ENCODE peak calls at places on chromosomes 6 and 20, in ten cellular contexts. H is neural progenitor cell; S is mammary epithelial cell; B is effector memory CD4-positive, alpha-beta T cell; O is Panc1; Y is spleen; L is tibial artery; D is left ventricle myocardium inferior; V is stomach; X is cardiac muscle cell. I is an unnamed sample.

GRCh38 chr6:35730745-35731413 is 6.0 kb upstream of the ARMC12 start:
- DNase-seq in V (no peak), B (no peak), H (no peak), D (no peak), Y (no peak), S (no peak), O (no peak), X (no peak), L (no peak), I (no peak)

GRCh38 chr6:138465007-138465645 is 34.2 kb downstream of the NHSL1 start:
- DNase-seq in B (no peak), S (peak; percentile 100), V (no peak), O (peak; percentile 84), H (no peak), D (no peak), X (no peak), Y (no peak), L (no peak), I (no peak)

GRCh38 chr6:141488466-141488865 is 644.3 kb upstream of the GJE1 start:
- DNase-seq in D (no peak), L (no peak), O (no peak), X (no peak), B (no peak), V (no peak), Y (no peak), H (no peak), S (no peak), I (no peak)

GRCh38 chr6:40358473-40359460 is 228.4 kb downstream of the LRFN2 start:
- DNase-seq in L (no peak), O (no peak), V (no peak), Y (no peak), H (no peak), D (no peak), X (no peak), S (no peak), B (no peak), I (no peak)

GRCh38 chr20:48723308-48724264 is 104.2 kb downstream of the PREX1 start:
- DNase-seq in L (peak; percentile 85), H (no peak), O (no peak), D (no peak), S (no peak), V (peak; percentile 83), B (no peak), X (no peak), Y (peak; percentile 82), I (peak; percentile 25)

GRCh38 chr6:16236648-16237199 is 1.7 kb upstream of the GMPR start:
- DNase-seq in V (peak; percentile 68), X (no peak), Y (peak; percentile 21), O (no peak), S (peak; percentile 37), H (no peak), D (no peak), L (peak; percentile 58), B (no peak), I (peak; percentile 78)

GRCh38 chr6:56021943-56022342 is 146.6 kb upstream of the BMP5 start:
- DNase-seq in H (peak; percentile 53), X (no peak), Y (no peak), O (no peak), V (no peak), S (no peak), D (no peak), B (no peak), L (no peak), I (no peak)

GRCh38 chr20:12698817-12699216 is 310.0 kb upstream of the SPTLC3 start:
- DNase-seq in S (no peak), L (no peak), V (no peak), D (no peak), O (no peak), H (no peak), Y (no peak), X (no peak), B (no peak), I (no peak)

GRCh38 chr6:144150673-144151009 is 324 bp downstream of the STX11 start:
- DNase-seq in L (no peak), V (no peak), Y (peak; percentile 85), X (peak; percentile 58), O (no peak), D (no peak), H (peak; percentile 68), S (peak; percentile 14), B (peak; percentile 5), I (peak; percentile 56)

GRCh38 chr20:34595377-34596184 is 37.1 kb downstream of the MAP1LC3A start:
- DNase-seq in Y (no peak), V (no peak), X (no peak), B (no peak), H (no peak), S (no peak), L (no peak), O (no peak), D (no peak), I (peak; percentile 65)

GRCh38 chr6:40543776-40544175 is 43.4 kb downstream of the LRFN2 start:
- DNase-seq in D (no peak), B (no peak), L (no peak), V (no peak), H (no peak), O (no peak), S (no peak), X (no peak), Y (peak; percentile 76), I (no peak)

GRCh38 chr6:134491473-134491872 is 173.6 kb upstream of the SGK1 start:
- DNase-seq in B (no peak), X (no peak), D (no peak), Y (no peak), V (no peak), O (no peak), H (no peak), L (no peak), S (peak; percentile 69), I (no peak)

GRCh38 chr6:122709922-122710512 is 69.5 kb upstream of the FABP7 start:
- DNase-seq in B (no peak), V (no peak), L (no peak), D (no peak), X (no peak), Y (no peak), H (no peak), O (no peak), S (no peak), I (no peak)

GRCh38 chr6:112984899-112985298 is 637.8 kb downstream of the RFPL4B start:
- DNase-seq in D (no peak), L (no peak), X (no peak), V (no peak), S (no peak), Y (no peak), O (no peak), H (no peak), B (no peak), I (no peak)

GRCh38 chr6:3326981-3327380 is 68.2 kb downstream of the PSMG4 start:
- DNase-seq in B (no peak), O (no peak), X (no peak), H (no peak), Y (peak; percentile 58), V (peak; percentile 20), D (no peak), S (no peak), L (no peak), I (no peak)

GRCh38 chr20:56143759-56144158 is 104.8 kb upstream of the MC3R start:
- DNase-seq in D (no peak), Y (no peak), H (no peak), B (no peak), L (no peak), V (no peak), O (no peak), S (no peak), X (no peak), I (no peak)
- H3K9me3 ChIP-seq in D (peaks cover 32% of the 10 kb centered on the region), Y (peaks cover 29% of the 10 kb centered on the region), H (peaks cover 12% of the 10 kb centered on the region), B (no peaks in the 10 kb centered on the region), L (no peaks in the 10 kb centered on the region), V (peaks cover 19% of the 10 kb centered on the region), O (no peaks in the 10 kb centered on the region), S (no peaks in the 10 kb centered on the region), X (peaks cover 2% of the 10 kb centered on the region), I (no peaks in the 10 kb centered on the region)

GRCh38 chr6:5084192-5084786 is 852 bp upstream of the PPP1R3G start:
- DNase-seq in H (peak; percentile 56), S (no peak), X (peak; percentile 35), L (peak; percentile 43), Y (peak; percentile 82), V (no peak), O (no peak), B (no peak), D (peak; percentile 75), I (peak; percentile 15)
- H3K4me3 ChIP-seq in H (peak overlapping the region; percentile 57), S (peak overlapping the region; percentile 41), X (peak overlapping the region; percentile 41), L (peak overlapping the region; percentile 65), Y (peak overlapping the region; percentile 82), V (peak overlapping the region; percentile 84), O (peak overlapping the region; percentile 48), B (no peak overlapping the region), D (peak overlapping the region; percentile 75), I (peak overlapping the region; percentile 64)

DNA sequence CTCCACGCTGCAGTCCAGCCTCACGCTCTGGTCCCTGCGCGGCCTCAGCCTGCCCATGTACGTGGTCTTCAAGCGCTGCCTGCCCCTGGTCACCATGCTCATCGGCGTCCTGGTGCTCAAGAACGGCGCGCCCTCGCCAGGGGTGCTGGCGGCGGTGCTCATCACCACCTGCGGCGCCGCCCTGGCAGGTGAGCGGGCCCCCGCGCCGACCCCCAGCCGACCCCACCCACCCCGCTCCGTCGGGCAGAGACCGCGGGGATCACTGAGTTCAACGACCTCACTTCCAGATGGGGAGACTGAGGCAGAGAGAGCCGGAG is 537 bp downstream of the SLC35D3 start:
- DNase-seq in S (peak; percentile 26), D (no peak), Y (no peak), X (no peak), O (no peak), H (no peak), V (no peak), L (no peak), B (no peak), I (no peak)
- H3K27me3 ChIP-seq in S (peaks cover 33% of the 10 kb centered on the region), D (peaks cover 69% of the 10 kb centered on the region), Y (peaks cover 61% of the 10 kb centered on the region), X (peaks cover 81% of the 10 kb centered on the region), O (peaks cover 3% of the 10 kb centered on the region), H (peaks cover 79% of the 10 kb centered on the region), V (peaks cover 68% of the 10 kb centered on the region), L (peaks cover 54% of the 10 kb centered on the region), B (peaks cover 39% of the 10 kb centered on the region), I (peaks cover 11% of the 10 kb centered on the region)

GRCh38 chr6:169862464-169863148 is 111.2 kb downstream of the ERMARD start:
- DNase-seq in V (peak; percentile 22), S (peak; percentile 29), H (no peak), D (no peak), L (peak; percentile 5), X (no peak), Y (peak; percentile 29), B (no peak), O (no peak), I (no peak)

GRCh38 chr6:169863149-169863525 is 111.7 kb downstream of the ERMARD start:
- DNase-seq in Y (peak; percentile 52), V (peak; percentile 21), H (no peak), D (no peak), S (no peak), O (no peak), L (peak; percentile 12), B (no peak), X (no peak), I (no peak)

GRCh38 chr6:169859401-169859977 is 108.1 kb downstream of the ERMARD start:
- DNase-seq in Y (peak; percentile 53), H (no peak), D (no peak), V (no peak), L (peak; percentile 12), B (no peak), S (no peak), X (no peak), O (no peak), I (no peak)

GRCh38 chr6:169859978-169860703 is 108.7 kb downstream of the ERMARD start:
- DNase-seq in O (no peak), Y (peak; percentile 54), S (no peak), D (no peak), H (no peak), V (peak; percentile 24), B (no peak), L (peak; percentile 16), X (no peak), I (no peak)

GRCh38 chr6:169861431-169862045 is 110.1 kb downstream of the ERMARD start:
- DNase-seq in L (peak; percentile 9), Y (peak; percentile 38), H (no peak), D (no peak), S (no peak), V (peak; percentile 22), O (no peak), B (no peak), X (no peak), I (no peak)
- H3K9me3 ChIP-seq in L (no peaks in the 10 kb centered on the region), Y (peaks cover 16% of the 10 kb centered on the region), H (no peaks in the 10 kb centered on the region), D (peaks cover 14% of the 10 kb centered on the region), S (peaks cover 3% of the 10 kb centered on the region), V (peaks cover 9% of the 10 kb centered on the region), O (peaks cover 3% of the 10 kb centered on the region), B (no peaks in the 10 kb centered on the region), X (no peaks in the 10 kb centered on the region), I (no peaks in the 10 kb centered on the region)

I was measured in thyroid gland.